ENCODE peak calls at places on chromosomes 16 and 17, in seven cellular contexts. J is fibroblast of lung, R is T-cell, F is RPMI7951, E is glutamatergic neuron, I is smooth muscle cell of the brain vasculature, T is posterior cingulate gyrus. U is an unnamed sample.

GRCh38 chr16:85446846-85447656 is 166.1 kb upstream of the GSE1 start:
- DNase-seq in J (no peak), R (no peak), F (no peak), E (no peak), I (no peak), T (no peak), U (no peak)

GRCh38 chr16:84315422-84315821 is 20.7 kb downstream of the WFDC1 start:
- DNase-seq in J (no peak), R (no peak), F (no peak), E (no peak), I (no peak), T (no peak), U (no peak)

GRCh38 chr16:55370762-55371482 is 46.9 kb downstream of the IRX6 start:
- DNase-seq in J (peak), R (no peak), F (peak), E (peak), I (no peak), T (peak), U (peak)

GRCh38 chr16:64590516-64590915 is 531.3 kb downstream of the CDH11 start:
- DNase-seq in J (peak), R (no peak), F (no peak), E (no peak), I (no peak), T (no peak), U (no peak)

GRCh38 chr17:16215002-16215272 is 397 bp downstream of the NCOR1 start:
- DNase-seq in J (peak), R (no peak), F (peak), E (peak), I (no peak), T (peak), U (no peak)

GRCh38 chr17:83195330-83196087 is 116.1 kb downstream of the METRNL start:
- DNase-seq in J (peak), R (no peak), F (peak), E (peak), I (peak), T (peak), U (no peak)

GRCh38 chr17:47894498-47895253 is 1.4 kb upstream of the SP2 start:
- DNase-seq in J (no peak), R (no peak), F (no peak), E (no peak), I (no peak), T (no peak), U (no peak)

GRCh38 chr17:17732892-17733670 is 51.8 kb downstream of the RAI1 start:
- DNase-seq in J (peak), R (no peak), F (peak), E (no peak), I (no peak), T (no peak), U (no peak)

GRCh38 chr16:21166561-21166961 is 8.1 kb downstream of the LDAF1 start:
- DNase-seq in J (peak), R (no peak), F (peak), E (no peak), I (no peak), T (no peak), U (peak)

GRCh38 chr16:66486773-66487579 is 59.9 kb downstream of the BEAN1 start:
- DNase-seq in J (peak), R (no peak), F (peak), E (no peak), I (peak), T (no peak), U (no peak)

GRCh38 chr17:77160032-77160876 is 19.5 kb downstream of the SEC14L1 start:
- DNase-seq in J (no peak), R (no peak), F (no peak), E (no peak), I (no peak), T (no peak), U (no peak)

GRCh38 chr16:86205521-86206245 is 304.6 kb upstream of the FOXF1 start:
- DNase-seq in J (no peak), R (no peak), F (no peak), E (no peak), I (no peak), T (no peak), U (no peak)

GRCh38 chr17:40459646-40460584 is 16.7 kb downstream of the IGFBP4 start:
- DNase-seq in J (no peak), R (no peak), F (no peak), E (no peak), I (no peak), T (no peak), U (no peak)

GRCh38 chr16:5917436-5917835 is 819.8 kb upstream of the EEF2KMT start:
- DNase-seq in J (no peak), R (no peak), F (no peak), E (no peak), I (no peak), T (no peak), U (no peak)

GRCh38 chr17:32485261-32485955 is 1.4 kb upstream of the CDK5R1 start:
- DNase-seq in J (no peak), R (no peak), F (no peak), E (no peak), I (no peak), T (no peak), U (no peak)

GRCh38 chr17:64161380-64161779 is 31.4 kb upstream of the ERN1 start:
- DNase-seq in J (no peak), R (no peak), F (peak), E (no peak), I (no peak), T (no peak), U (no peak)

GRCh38 chr16:28186752-28187151 is 25.0 kb downstream of the XPO6 start:
- DNase-seq in J (peak), R (no peak), F (peak), E (no peak), I (no peak), T (no peak), U (no peak)

GRCh38 chr16:17282247-17282646 is 188.5 kb downstream of the XYLT1 start:
- DNase-seq in J (no peak), R (no peak), F (no peak), E (no peak), I (no peak), T (no peak), U (no peak)

GRCh38 chr17:82875418-82875856 is 35.6 kb upstream of the ZNF750 start:
- DNase-seq in J (no peak), R (no peak), F (no peak), E (no peak), I (no peak), T (peak), U (no peak)

GRCh38 chr17:58254803-58255202 is 16.4 kb downstream of the LPO start:
- DNase-seq in J (no peak), R (no peak), F (no peak), E (no peak), I (no peak), T (no peak), U (no peak)

GRCh38 chr17:75124041-75124818 is 7.3 kb downstream of the NT5C start:
- DNase-seq in J (peak), R (no peak), F (peak), E (no peak), I (no peak), T (peak), U (no peak)

GRCh38 chr17:51046527-51047384 is 73.9 kb downstream of the SPAG9 start:
- DNase-seq in J (peak), R (no peak), F (peak), E (peak), I (peak), T (peak), U (peak)

GRCh38 chr16:25950586-25951201 is 258.9 kb downstream of the HS3ST4 start:
- DNase-seq in J (no peak), R (no peak), F (no peak), E (no peak), I (no peak), T (no peak), U (peak)

GRCh38 chr17:40556884-40557414 is 8.3 kb downstream of the CCR7 start:
- DNase-seq in J (no peak), R (no peak), F (no peak), E (no peak), I (no peak), T (peak), U (no peak)

GRCh38 chr17:17971431-17972125 is 622 bp downstream of the TOM1L2 start:
- DNase-seq in J (peak), R (no peak), F (no peak), E (no peak), I (no peak), T (peak), U (no peak)

GRCh38 chr16:31695667-31696066 is 168.0 kb downstream of the AHSP start:
- DNase-seq in J (no peak), R (peak), F (no peak), E (no peak), I (no peak), T (no peak), U (no peak)

GRCh38 chr16:30369091-30369937 is 980 bp downstream of the TBC1D10B start:
- DNase-seq in J (no peak), R (no peak), F (no peak), E (peak), I (no peak), T (no peak), U (peak)

GRCh38 chr16:29825145-29826044 is 5.1 kb downstream of the MVP start:
- DNase-seq in J (peak), R (peak), F (peak), E (peak), I (no peak), T (peak), U (no peak)

GRCh38 chr16:26645629-26646028 is 421.1 kb upstream of the C16orf82 start:
- DNase-seq in J (no peak), R (no peak), F (no peak), E (peak), I (no peak), T (peak), U (peak)

GRCh38 chr16:86037999-86038922 is 139.3 kb downstream of the IRF8 start:
- DNase-seq in J (no peak), R (no peak), F (no peak), E (no peak), I (no peak), T (no peak), U (no peak)

GRCh38 chr17:32264140-32264799 is 1.4 kb upstream of the RHBDL3 start:
- DNase-seq in J (no peak), R (no peak), F (no peak), E (peak), I (no peak), T (no peak), U (no peak)

GRCh38 chr17:29061036-29061435 is 18.1 kb downstream of the PIPOX start:
- DNase-seq in J (no peak), R (no peak), F (no peak), E (no peak), I (no peak), T (peak), U (no peak)

GRCh38 chr16:591892-592517 is 2.1 kb downstream of the RAB40C start:
- DNase-seq in J (no peak), R (no peak), F (no peak), E (no peak), I (no peak), T (no peak), U (no peak)

GRCh38 chr17:42087736-42088705 is 10.3 kb downstream of the ZNF385C start:
- DNase-seq in J (no peak), R (no peak), F (no peak), E (no peak), I (no peak), T (peak), U (no peak)

GRCh38 chr17:58755269-58755576 is 431 bp upstream of the PPM1E start:
- DNase-seq in J (no peak), R (no peak), F (no peak), E (no peak), I (no peak), T (no peak), U (no peak)

GRCh38 chr17:45314761-45315549 is 1.9 kb downstream of the MAP3K14 start:
- DNase-seq in J (no peak), R (no peak), F (peak), E (no peak), I (no peak), T (no peak), U (no peak)

GRCh38 chr17:77496831-77497577 is 356.2 kb downstream of the SEC14L1 start:
- DNase-seq in J (no peak), R (no peak), F (no peak), E (no peak), I (no peak), T (no peak), U (no peak)

GRCh38 chr16:20899503-20900298 is 457 bp downstream of the DCUN1D3 start:
- DNase-seq in J (no peak), R (no peak), F (no peak), E (peak), I (no peak), T (peak), U (no peak)